ENCODE peak calls at places on chromosome 10, in four cellular contexts. X, K, V and W are unnamed samples.

GRCh38 chr10:128050937-128051336 is 75.3 kb downstream of the MKI67 start:
- ATAC-seq in X (peak), K (no peak), V (no peak), W (peak)

GRCh38 chr10:47165711-47166404 is 134.1 kb upstream of the GDF10 start:
- ATAC-seq in X (peak), K (peak), V (peak), W (peak)

GRCh38 chr10:48340734-48341133 is 34.3 kb downstream of the MAPK8 start:
- ATAC-seq in X (no peak), K (no peak), V (peak), W (no peak)

GRCh38 chr10:283916-284356 is 148.7 kb downstream of the ZMYND11 start:
- ATAC-seq in X (no peak), K (peak), V (no peak), W (no peak)

GRCh38 chr10:23172846-23173548 is 19.1 kb upstream of the PTF1A start:
- ATAC-seq in X (no peak), K (no peak), V (peak), W (no peak)

GRCh38 chr10:114876602-114877300 is 55.2 kb downstream of the FHIP2A start:
- ATAC-seq in X (peak), K (peak), V (peak), W (peak)

GRCh38 chr10:132837905-132838304 is 52.0 kb upstream of the NKX6-2 start:
- ATAC-seq in X (peak), K (no peak), V (no peak), W (no peak)

GRCh38 chr10:80272793-80273522 is 16.5 kb downstream of the MAT1A start:
- ATAC-seq in X (no peak), K (no peak), V (peak), W (no peak)

GRCh38 chr10:46091080-46091833 is 45.2 kb upstream of the MSMB start:
- ATAC-seq in X (no peak), K (peak), V (no peak), W (no peak)

GRCh38 chr10:103706047-103706446 is 149.3 kb downstream of the SH3PXD2A start:
- ATAC-seq in X (no peak), K (peak), V (peak), W (no peak)

GRCh38 chr10:56646301-56646700 is 285.2 kb upstream of the ZWINT start:
- ATAC-seq in X (no peak), K (no peak), V (no peak), W (no peak)

GRCh38 chr10:91300011-91300575 is 79.6 kb downstream of the PCGF5 start:
- ATAC-seq in X (no peak), K (no peak), V (no peak), W (no peak)

GRCh38 chr10:74289956-74290355 is 138.9 kb downstream of the ADK start:
- ATAC-seq in X (no peak), K (no peak), V (no peak), W (no peak)

GRCh38 chr10:3790272-3790671 is 5.3 kb upstream of the KLF6 start:
- ATAC-seq in X (no peak), K (peak), V (no peak), W (no peak)

GRCh38 chr10:676178-676577 is 13.3 kb downstream of the DIP2C start:
- ATAC-seq in X (no peak), K (peak), V (no peak), W (no peak)

GRCh38 chr10:97633921-97634320 is 621 bp upstream of the MORN4 start:
- ATAC-seq in X (peak), K (peak), V (peak), W (no peak)

GRCh38 chr10:12547301-12547771 is 198.0 kb downstream of the CAMK1D start:
- ATAC-seq in X (no peak), K (no peak), V (no peak), W (no peak)

GRCh38 chr10:132870426-132870825 is 71.9 kb downstream of the CFAP46 start:
- ATAC-seq in X (no peak), K (no peak), V (no peak), W (no peak)

GRCh38 chr10:62589689-62590088 is 214.8 kb upstream of the ADO start:
- ATAC-seq in X (no peak), K (no peak), V (no peak), W (no peak)

GRCh38 chr10:21396889-21397288 is 128.6 kb downstream of the SKIDA1 start:
- ATAC-seq in X (no peak), K (no peak), V (no peak), W (no peak)

GRCh38 chr10:133115453-133115842 is 27.7 kb downstream of the ADGRA1 start:
- ATAC-seq in X (no peak), K (no peak), V (no peak), W (no peak)

GRCh38 chr10:108452483-108453060 is 1288.1 kb upstream of the SORCS1 start:
- ATAC-seq in X (no peak), K (no peak), V (no peak), W (no peak)

GRCh38 chr10:42882597-42882996 is 100.0 kb downstream of the BMS1 start:
- ATAC-seq in X (no peak), K (no peak), V (no peak), W (no peak)

GRCh38 chr10:97332586-97333350 is 1.8 kb downstream of the FRAT2 start:
- ATAC-seq in X (peak), K (no peak), V (peak), W (no peak)

GRCh38 chr10:49068672-49069217 is 46.6 kb downstream of the VSTM4 start:
- ATAC-seq in X (no peak), K (no peak), V (peak), W (no peak)

GRCh38 chr10:48633381-48634197 is 28.7 kb upstream of the ARHGAP22 start:
- ATAC-seq in X (no peak), K (peak), V (no peak), W (no peak)

GRCh38 chr10:108597657-108598319 is 1325.5 kb downstream of the XPNPEP1 start:
- ATAC-seq in X (peak), K (no peak), V (no peak), W (no peak)

DNA sequence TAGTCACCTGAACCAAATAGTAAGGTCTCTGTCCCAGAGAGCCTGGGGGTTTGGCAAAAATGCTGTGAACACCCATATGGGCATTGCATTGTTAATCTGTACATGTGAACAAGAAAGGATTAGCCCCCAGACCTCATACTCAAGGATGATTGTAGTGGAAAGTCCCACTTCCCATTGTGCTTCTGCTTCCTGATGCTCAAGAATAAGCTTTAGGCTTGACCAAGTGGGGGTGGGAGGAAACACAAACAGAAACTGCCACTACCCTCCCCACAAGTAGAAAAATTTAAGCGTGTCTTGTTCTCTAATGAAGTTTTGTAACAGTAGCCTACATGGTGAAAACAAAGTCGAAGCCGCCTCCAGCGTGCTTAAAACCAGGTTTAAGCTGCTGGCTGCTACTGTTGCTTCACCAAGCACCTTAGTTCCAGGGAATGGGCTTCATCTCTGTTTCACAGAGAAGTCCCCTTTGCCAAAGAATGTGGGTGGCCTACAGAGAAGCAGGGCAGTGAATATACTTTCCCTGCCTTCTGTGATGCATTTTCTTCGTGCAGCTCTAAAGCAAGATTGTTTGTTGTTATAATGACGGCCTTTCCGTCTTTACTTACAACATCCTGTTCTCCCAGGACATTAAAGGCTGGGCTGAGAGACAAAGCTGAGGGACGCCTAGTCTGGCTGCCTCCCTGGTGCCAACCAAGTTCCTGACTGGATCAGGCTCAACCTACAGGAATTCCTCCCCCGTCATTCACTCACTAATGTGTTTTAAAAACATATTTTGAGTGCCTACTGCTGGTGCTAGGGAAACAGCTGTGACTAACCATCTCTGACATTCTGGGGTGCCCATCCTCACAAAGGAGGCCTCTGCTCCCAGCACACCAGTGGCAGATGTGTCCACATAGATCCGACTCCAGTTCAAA is 32.1 kb upstream of the CCSER2 start:
- ATAC-seq in X (no peak), K (no peak), V (no peak), W (peak)
- H3K4me3 ChIP-seq in X (no peak), K (no peak), V (no peak), W (no peak)

DNA sequence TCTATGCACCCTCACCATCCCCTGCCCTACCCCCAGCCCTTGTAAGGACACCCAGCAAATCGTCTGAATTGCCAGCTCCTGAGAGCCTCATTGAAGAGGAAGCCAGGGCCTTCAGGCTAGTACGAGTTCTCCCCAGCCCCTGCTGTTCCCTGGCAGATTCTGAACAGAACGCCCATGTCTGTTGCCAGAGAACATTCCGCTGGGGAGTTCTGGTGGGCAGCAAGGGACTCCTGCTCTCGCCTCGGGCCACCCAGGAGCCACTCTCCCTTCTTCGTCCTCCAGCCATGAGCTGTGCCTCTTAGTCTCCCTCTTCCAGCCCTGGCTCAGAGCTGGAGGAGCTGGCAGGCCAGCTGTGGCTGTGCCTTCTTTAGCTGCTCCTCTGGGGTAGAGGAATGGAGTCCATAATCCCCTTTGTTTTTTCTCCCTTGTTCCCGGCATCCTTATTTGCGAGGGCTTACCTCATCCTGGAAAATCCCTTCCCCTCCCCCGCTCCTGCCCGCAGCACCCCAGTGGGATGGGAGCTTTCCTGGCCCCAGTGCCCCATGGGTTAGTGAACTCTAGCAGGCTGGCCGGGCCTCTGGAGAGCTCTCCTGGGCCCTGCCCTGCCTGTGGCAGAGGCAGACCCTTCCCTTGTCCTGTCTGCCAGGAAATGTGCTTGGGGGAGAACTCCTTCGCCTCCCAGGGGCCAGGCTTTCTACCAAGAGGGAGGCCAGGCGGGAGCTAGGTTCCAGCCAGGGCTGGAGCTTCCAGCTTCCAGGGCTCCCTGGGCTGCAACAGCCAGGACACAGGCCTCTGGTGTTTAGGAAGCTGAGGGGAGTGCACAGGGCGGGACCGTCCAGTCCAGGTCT is 16.6 kb upstream of the TRIM8 start:
- ATAC-seq in X (peak), K (no peak), V (no peak), W (peak)
- TF ChIP-seq EP300 in X (peak), K (no peak), V (no peak), W (no peak)

GRCh38 chr10:18504161-18504560 is 147.2 kb downstream of the NSUN6 start:
- ATAC-seq in X (no peak), K (no peak), V (no peak), W (no peak)

GRCh38 chr10:18497955-18498354 is 153.4 kb downstream of the NSUN6 start:
- ATAC-seq in X (no peak), K (no peak), V (no peak), W (no peak)

GRCh38 chr10:18501610-18502009 is 149.8 kb downstream of the NSUN6 start:
- ATAC-seq in X (no peak), K (peak), V (no peak), W (no peak)

GRCh38 chr10:18500576-18500975 is 150.8 kb downstream of the NSUN6 start:
- ATAC-seq in X (no peak), K (peak), V (no peak), W (no peak)

GRCh38 chr10:18501198-18501597 is 150.2 kb downstream of the NSUN6 start:
- ATAC-seq in X (no peak), K (peak), V (no peak), W (no peak)
- H3K4me3 ChIP-seq in X (no peak), K (no peak), V (no peak), W (no peak)

DNA sequence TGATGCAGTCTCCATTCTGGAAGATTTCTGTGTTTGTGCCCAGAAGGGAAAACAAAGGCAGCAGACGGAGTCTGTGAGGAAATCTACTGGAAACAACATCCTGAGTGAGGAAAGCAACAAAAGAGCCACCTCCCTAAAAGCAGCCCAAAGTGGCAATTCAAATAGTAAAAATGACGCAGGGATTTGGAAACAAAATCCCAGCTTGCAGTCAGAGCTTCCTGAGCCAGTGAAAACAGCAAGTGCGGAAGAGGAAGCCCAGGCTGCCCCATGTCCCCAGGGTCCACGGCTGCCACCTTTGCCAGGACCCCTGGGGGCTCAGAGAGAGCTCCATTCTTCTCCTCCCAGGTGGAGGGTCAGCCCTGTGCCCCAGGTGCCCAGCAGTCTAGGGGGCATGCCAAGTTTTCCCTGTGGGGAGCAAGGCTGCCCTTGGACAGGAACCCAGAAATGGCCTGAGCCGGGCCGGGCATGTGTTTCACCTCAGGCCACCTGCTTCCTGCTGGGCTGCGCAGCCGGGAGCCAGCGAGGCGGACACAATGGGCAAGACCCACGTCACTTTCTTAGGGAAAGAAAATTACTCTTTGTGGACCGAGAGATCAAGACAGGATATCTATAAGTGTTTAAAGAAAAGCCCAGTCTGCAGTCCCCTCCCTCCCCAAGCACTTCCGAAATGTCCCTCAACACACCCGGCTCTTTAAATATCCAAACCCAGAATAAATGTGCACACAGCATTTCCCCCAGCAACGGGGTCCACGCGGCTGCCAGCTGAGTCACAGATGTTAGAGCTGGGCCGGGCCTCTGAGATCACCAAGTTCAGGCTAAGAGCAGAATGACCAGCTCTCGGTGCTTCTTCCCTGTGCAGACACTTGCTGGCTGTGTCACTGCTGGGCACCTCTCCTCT is 231.1 kb downstream of the ARHGAP12 start:
- ATAC-seq in X (peak), K (no peak), V (no peak), W (peak)
- TF ChIP-seq EP300 in X (peak), K (no peak), V (no peak), W (no peak)

DNA sequence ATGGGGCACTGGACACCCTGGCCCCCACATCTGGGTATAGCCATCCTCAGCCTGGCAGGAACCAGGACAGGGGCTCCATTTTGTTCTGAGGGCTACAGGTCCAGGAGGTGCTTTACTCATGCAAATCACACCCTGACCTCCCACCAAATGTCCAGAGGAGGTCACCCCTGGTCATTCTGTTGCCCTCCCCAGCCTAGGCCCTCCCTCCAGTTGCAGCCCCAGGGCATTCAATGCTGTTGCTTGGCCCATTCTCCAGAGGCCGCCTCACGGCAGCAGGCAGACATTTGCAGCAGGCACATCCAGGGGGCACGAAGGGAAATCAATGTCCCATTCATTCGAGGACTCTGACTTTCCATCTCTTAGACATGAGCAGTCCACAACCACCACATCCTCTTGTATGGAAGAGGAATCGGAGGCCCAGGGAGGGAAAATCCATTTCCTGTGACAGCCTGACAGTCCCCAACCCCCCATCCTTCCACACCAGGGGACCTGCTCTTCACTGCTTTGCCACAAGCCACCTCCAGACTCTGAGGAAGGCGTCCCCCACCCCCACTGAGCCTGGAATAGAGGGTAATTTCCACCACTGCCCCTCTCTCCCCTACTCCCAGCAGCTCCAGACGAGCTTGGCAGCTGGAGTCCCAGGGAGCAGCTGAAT is 76.2 kb upstream of the UNC5B start:
- ATAC-seq in X (no peak), K (no peak), V (no peak), W (no peak)
- H3K4me3 ChIP-seq in X (no peak), K (no peak), V (no peak), W (no peak)

DNA sequence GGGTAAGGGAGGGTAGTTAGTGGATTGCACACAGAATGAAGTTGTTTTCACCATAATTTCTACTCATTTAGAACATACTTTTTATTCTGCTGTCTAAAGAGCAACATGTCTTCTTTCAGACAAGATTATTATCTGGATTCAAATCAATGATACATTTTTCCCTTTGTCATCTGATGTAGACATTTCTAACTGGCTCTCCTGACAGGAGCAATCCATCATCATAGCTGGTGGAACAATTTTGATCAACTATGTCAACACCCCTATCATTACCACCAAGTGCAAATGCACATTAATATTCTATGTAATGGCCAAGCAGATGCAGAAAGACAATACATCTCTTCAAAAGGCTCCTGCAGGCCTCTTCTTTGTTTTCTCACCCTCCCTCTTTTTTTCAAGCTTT is 672.9 kb upstream of the LRRTM3 start:
- ATAC-seq in X (no peak), K (no peak), V (no peak), W (no peak)
- TF ChIP-seq EP300 in X (no peak), K (no peak), V (no peak), W (no peak)

GRCh38 chr10:58516118-58516517 is 3.4 kb downstream of the BICC1 start:
- ATAC-seq in X (no peak), K (no peak), V (no peak), W (no peak)

GRCh38 chr10:58518775-58519174 is 6.1 kb downstream of the BICC1 start:
- ATAC-seq in X (no peak), K (no peak), V (no peak), W (no peak)

GRCh38 chr10:58517481-58518355 is 5.0 kb downstream of the BICC1 start:
- ATAC-seq in X (no peak), K (no peak), V (no peak), W (no peak)

GRCh38 chr10:58515296-58515956 is 2.8 kb downstream of the BICC1 start:
- ATAC-seq in X (no peak), K (no peak), V (no peak), W (no peak)

GRCh38 chr10:58517071-58517470 is 4.4 kb downstream of the BICC1 start:
- ATAC-seq in X (no peak), K (no peak), V (no peak), W (no peak)
- H3K4me3 ChIP-seq in X (no peak), K (no peak), V (no peak), W (no peak)

DNA sequence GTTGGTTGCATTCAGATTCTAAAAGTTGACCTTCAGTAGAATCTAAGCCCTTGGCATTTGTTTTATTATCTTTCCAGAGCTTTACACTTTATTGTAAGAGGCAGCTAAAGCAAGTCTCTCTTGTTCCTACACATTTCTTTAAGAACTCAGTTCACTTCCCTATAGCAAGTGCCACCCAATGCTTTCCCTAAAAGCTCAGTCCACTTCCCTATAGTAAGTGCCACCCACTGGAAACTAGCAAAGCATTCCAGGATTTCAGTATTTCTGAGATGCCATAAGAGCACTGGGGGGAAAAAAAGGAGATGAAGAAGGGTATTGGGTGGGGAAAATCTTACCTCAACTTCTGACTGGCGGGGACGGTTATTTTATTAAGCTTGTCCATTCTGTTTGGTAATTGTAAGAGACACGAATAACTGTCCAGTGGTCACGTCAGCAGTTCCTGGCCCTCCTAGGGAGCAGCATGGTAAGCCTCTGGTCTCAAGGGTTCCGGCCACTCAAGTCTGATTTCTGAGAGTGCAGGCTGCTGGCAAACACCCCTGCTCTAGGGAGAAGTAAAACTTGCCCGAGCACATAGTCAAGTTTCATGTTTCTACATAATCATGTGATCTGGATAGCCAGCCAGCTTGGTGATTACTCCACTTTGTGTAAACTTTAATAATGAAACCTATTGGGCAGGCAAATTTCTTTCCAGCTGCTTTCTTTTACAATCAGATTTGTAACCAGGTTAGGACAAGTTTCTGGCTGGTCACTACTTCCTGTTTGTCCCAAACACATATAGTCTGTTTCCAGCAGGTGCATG is at the start of gene BLNK:
- ATAC-seq in X (peak), K (peak), V (no peak), W (peak)
- TF ChIP-seq EP300 in X (no peak), K (peak), V (no peak), W (no peak)